ENCODE peak calls at places on chromosomes 7 and 10, in ten cellular contexts. C is mucosa of descending colon, F is right atrium auricular region, A is upper lobe of right lung, U is H1, W is tibial nerve, G is fibroblast of the aortic adventitia, J is Panc1, Y is fibroblast of pulmonary artery, B is mammary epithelial cell. P is an unnamed sample.

GRCh38 chr10:90885176-90885575 is 13.4 kb downstream of the RPP30 start:
- DNase-seq in A (no peak), U (no peak), C (no peak), G (peak; percentile 78), B (peak; percentile 27), W (no peak), Y (peak; percentile 72), F (no peak), J (no peak), P (no peak)

GRCh38 chr10:97371696-97372095 is 29.4 kb downstream of the RRP12 start:
- DNase-seq in C (no peak), U (no peak), J (no peak), G (no peak), F (no peak), Y (no peak), W (no peak), B (no peak), A (no peak), P (no peak)

GRCh38 chr7:65912220-65912619 is 39.3 kb downstream of the VKORC1L1 start:
- DNase-seq in B (no peak), F (no peak), Y (no peak), J (no peak), A (no peak), U (no peak), W (no peak), G (no peak), C (no peak), P (no peak)

GRCh38 chr10:5668429-5668828 is 2.0 kb upstream of the ASB13 start:
- DNase-seq in Y (no peak), A (no peak), U (no peak), J (no peak), C (no peak), F (no peak), W (no peak), G (no peak), B (no peak), P (no peak)

GRCh38 chr7:75534727-75535307 is 42.7 kb downstream of the SPDYE5 start:
- DNase-seq in U (no peak), Y (peak; percentile 33), J (peak; percentile 17), C (no peak), W (no peak), G (peak; percentile 10), B (no peak), A (no peak), F (no peak), P (peak; percentile 26)

GRCh38 chr7:50667338-50667737 is 102.1 kb upstream of the DDC start:
- DNase-seq in J (no peak), B (no peak), A (no peak), C (no peak), U (no peak), Y (peak; percentile 60), F (no peak), W (no peak), G (peak; percentile 65), P (no peak)

GRCh38 chr7:145848691-145849090 is 267.9 kb upstream of the CNTNAP2 start:
- DNase-seq in Y (no peak), J (no peak), A (no peak), U (peak; percentile 61), B (no peak), C (no peak), F (no peak), G (no peak), W (no peak), P (no peak)

GRCh38 chr7:117807688-117808087 is 65.6 kb downstream of the CTTNBP2 start:
- DNase-seq in B (no peak), W (no peak), A (no peak), F (no peak), J (no peak), U (no peak), G (no peak), Y (no peak), C (no peak), P (no peak)

GRCh38 chr7:6209340-6209739 is 63.1 kb downstream of the CYTH3 start:
- DNase-seq in B (no peak), F (no peak), J (no peak), A (no peak), U (no peak), G (peak; percentile 43), Y (no peak), C (no peak), W (no peak), P (no peak)

GRCh38 chr7:6205921-6206660 is 66.3 kb downstream of the CYTH3 start:
- DNase-seq in B (no peak), J (no peak), U (no peak), C (no peak), F (no peak), A (no peak), G (peak; percentile 64), Y (no peak), W (no peak), P (no peak)

GRCh38 chr7:6210973-6211372 is 61.5 kb downstream of the CYTH3 start:
- DNase-seq in B (no peak), W (no peak), C (no peak), A (no peak), J (no peak), U (no peak), Y (no peak), G (no peak), F (no peak), P (no peak)

GRCh38 chr7:6212008-6212407 is 60.4 kb downstream of the CYTH3 start:
- DNase-seq in B (no peak), J (no peak), U (no peak), G (no peak), Y (no peak), W (no peak), A (no peak), F (no peak), C (no peak), P (no peak)

DNA sequence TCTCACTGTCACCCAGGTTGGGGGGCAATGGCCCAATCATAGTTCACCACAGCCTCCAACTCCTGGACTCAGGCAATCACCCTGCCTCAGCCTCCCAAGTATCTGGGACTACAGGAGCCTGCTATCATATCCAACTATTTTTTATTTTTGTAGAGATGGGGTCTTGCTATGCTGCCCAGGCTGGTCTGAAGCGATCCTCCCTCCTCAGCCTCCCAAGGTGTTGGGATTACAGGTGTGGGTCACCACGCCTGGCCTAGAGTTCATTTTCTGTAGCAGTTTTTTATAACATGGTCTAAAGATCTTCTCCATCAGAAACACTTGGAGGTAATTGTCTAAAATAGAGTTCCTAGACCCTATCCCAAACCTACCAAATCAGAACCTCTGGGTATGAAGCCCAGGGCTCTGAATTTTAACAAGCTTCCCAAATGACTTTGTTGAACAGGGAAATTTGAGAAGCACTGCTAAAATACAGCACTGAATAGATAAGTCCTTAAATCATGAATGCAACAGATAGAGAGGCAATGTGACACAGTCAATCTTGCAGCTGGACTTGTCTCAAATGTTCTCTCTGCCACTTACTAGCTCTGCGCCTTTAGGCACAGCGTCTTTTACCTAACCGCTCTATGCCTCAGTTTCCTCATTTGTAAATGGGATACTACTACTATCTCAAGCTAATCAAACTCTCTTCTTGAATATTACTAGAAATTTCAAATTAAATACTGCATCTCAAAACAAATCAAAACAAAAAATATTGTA is 63.7 kb downstream of the CYTH3 start:
- DNase-seq in A (no peak), W (no peak), U (no peak), C (no peak), F (no peak), J (no peak), Y (no peak), G (no peak), B (no peak), P (no peak)
- H3K4me3 ChIP-seq in A (no peak overlapping the region), W (no peak overlapping the region), U (no peak overlapping the region), C (no peak overlapping the region), F (no peak overlapping the region), J (no peak overlapping the region), Y (no peak overlapping the region), G (no peak overlapping the region), B (no peak overlapping the region), P (no peak overlapping the region)

DNA sequence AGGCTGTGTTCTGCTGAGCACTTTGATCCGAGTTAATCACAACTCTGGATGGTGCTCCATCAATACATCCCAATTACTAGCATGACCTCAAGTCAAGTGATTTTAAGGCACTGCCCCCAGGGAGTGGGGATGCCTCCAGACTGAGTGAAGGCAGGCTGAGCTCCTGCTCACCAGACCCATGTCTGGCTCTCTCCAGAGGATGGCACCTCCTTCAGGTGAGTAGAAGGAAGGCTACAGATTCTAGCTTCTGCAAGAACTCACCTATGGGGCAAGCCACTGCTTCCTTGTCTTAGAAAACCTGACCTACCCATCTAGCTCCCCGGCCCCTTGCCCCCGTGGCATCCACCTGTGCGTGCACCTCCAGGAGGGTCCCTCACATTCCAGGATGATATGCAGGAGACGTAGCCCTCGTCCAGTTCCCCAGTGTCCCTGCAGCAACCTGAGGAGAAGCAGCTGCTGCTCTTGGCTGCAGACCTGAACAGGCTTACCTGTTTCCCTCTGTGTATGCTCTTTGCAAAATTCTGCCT is 390.3 kb downstream of the GRID1 start:
- DNase-seq in A (no peak), B (no peak), F (peak; percentile 47), G (no peak), C (no peak), U (no peak), J (no peak), W (no peak), Y (no peak), P (no peak)
- TF ChIP-seq CTCF in A (no peak), B (no peak), F (no peak), G (no peak), C (no peak), U (peak; percentile 67), J (no peak), W (no peak), Y (no peak), P (no peak)

DNA sequence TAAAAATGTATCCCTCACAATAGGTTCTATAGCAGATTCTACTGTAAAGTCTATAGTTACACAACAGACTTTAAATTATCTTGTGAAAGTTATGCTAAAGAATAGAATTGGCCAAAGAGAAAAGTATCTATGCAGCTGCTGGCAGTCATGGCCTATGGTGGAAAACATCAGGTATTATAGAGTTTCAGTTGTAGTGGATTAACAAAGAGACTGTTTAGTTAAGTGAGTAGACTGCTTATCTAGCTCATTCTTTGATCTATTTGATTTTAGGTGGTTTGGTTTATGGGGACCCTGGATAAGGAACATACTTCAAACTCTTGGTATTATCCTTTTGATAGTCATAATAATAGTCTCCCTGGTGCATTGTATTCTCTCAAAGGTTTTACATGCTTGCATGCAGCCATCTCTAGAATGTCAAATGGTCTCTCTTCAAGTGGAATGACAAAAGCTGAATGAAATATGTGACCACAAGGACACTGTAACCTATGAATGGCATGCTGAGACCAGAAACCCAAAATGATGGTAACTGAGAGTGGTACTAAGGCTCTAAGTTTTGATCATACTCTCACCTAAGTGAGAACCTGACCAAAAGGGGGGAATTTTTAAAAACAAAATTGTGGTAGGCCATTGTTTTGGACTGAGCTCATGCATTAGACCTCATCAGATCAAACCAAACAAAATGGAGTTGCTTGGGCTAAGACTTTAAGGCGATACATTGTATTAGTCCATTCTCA is 54.9 kb upstream of the NAMPT start:
- DNase-seq in F (no peak), Y (no peak), A (no peak), J (no peak), W (no peak), C (no peak), G (no peak), U (no peak), B (no peak), P (no peak)
- H3K4me3 ChIP-seq in F (no peak overlapping the region), Y (no peak overlapping the region), A (no peak overlapping the region), J (no peak overlapping the region), W (no peak overlapping the region), C (no peak overlapping the region), G (no peak overlapping the region), U (no peak overlapping the region), B (no peak overlapping the region), P (no peak overlapping the region)

DNA sequence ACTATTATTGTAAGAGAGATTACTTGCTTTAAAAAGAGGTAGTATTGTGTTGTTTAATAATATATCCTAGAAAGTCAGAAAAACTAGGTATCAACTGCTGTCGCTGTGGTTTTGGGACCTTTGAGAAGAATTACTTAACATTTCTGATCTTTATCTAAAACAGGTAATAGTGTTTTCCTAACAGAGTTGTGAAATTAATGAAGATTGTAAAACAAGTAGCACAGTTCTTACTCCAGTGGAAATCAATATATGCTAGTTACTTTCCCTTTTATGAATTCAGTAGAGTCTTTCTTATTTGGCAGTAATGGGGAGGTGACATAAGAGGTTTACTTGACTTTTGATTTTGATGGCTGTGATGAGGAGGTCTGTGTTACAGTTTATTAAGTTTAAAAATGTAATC is 58.1 kb downstream of the KIF20B start:
- DNase-seq in G (no peak), F (no peak), C (no peak), W (no peak), Y (no peak), U (no peak), B (no peak), A (no peak), J (no peak), P (no peak)
- TF ChIP-seq CTCF in G (no peak), F (no peak), C (no peak), W (no peak), Y (no peak), U (no peak), B (no peak), A (no peak), J (no peak), P (no peak)

P was measured in epithelial cell of esophagus.